ENCODE peak calls at places on chromosomes 6 and 20, in seven cellular contexts. One of them, this sample, is unnamed.
A peak's percentile ranks its signal among the peaks of the same experiment; 100 is the strongest.

GRCh38 chr20:62587757-62588402 is 54.4 kb upstream of the SLCO4A1 start:
- DNase-seq in BE2C: no peak
- DNase-seq in brain microvascular endothelial cell: no peak
- DNase-seq in NB4: peak; percentile 61
- DNase-seq in kidney tubule cell: no peak
- DNase-seq in stimulated activated CD4-positive, alpha-beta T cell treated with anti-CD3 and anti-CD28 coated beads, Interleukin-1b, Interleukin-23, amount 100 ng/mL, for 24 hours: no peak
- DNase-seq in T follicular helper cell: no peak
- DNase-seq in this sample: no peak

GRCh38 chr6:112503210-112503609 is 156.1 kb downstream of the RFPL4B start:
- DNase-seq in BE2C: no peak
- DNase-seq in T follicular helper cell: no peak
- DNase-seq in stimulated activated CD4-positive, alpha-beta T cell treated with anti-CD3 and anti-CD28 coated beads, Interleukin-1b, Interleukin-23, amount 100 ng/mL, for 24 hours: no peak
- DNase-seq in kidney tubule cell: no peak
- DNase-seq in brain microvascular endothelial cell: no peak
- DNase-seq in NB4: no peak
- DNase-seq in this sample: no peak

GRCh38 chr6:73109659-73110058 is 115.6 kb downstream of the KHDC1L start:
- DNase-seq in NB4: no peak
- DNase-seq in BE2C: no peak
- DNase-seq in stimulated activated CD4-positive, alpha-beta T cell treated with anti-CD3 and anti-CD28 coated beads, Interleukin-1b, Interleukin-23, amount 100 ng/mL, for 24 hours: no peak
- DNase-seq in T follicular helper cell: no peak
- DNase-seq in brain microvascular endothelial cell: no peak
- DNase-seq in kidney tubule cell: no peak
- DNase-seq in this sample: no peak

GRCh38 chr6:116492331-116493067 is 18.9 kb upstream of the CALHM5 start:
- DNase-seq in brain microvascular endothelial cell: no peak
- DNase-seq in T follicular helper cell: no peak
- DNase-seq in NB4: peak; percentile 88
- DNase-seq in stimulated activated CD4-positive, alpha-beta T cell treated with anti-CD3 and anti-CD28 coated beads, Interleukin-1b, Interleukin-23, amount 100 ng/mL, for 24 hours: no peak
- DNase-seq in kidney tubule cell: no peak
- DNase-seq in BE2C: no peak
- DNase-seq in this sample: no peak

GRCh38 chr20:33896509-33896908 is 85.4 kb downstream of the CHMP4B start:
- DNase-seq in kidney tubule cell: no peak
- DNase-seq in brain microvascular endothelial cell: peak; percentile 42
- DNase-seq in T follicular helper cell: no peak
- DNase-seq in BE2C: no peak
- DNase-seq in NB4: no peak
- DNase-seq in stimulated activated CD4-positive, alpha-beta T cell treated with anti-CD3 and anti-CD28 coated beads, Interleukin-1b, Interleukin-23, amount 100 ng/mL, for 24 hours: no peak
- DNase-seq in this sample: no peak

GRCh38 chr6:49541936-49542335 is 8.5 kb upstream of the C6orf141 start:
- DNase-seq in T follicular helper cell: no peak
- DNase-seq in brain microvascular endothelial cell: no peak
- DNase-seq in BE2C: no peak
- DNase-seq in stimulated activated CD4-positive, alpha-beta T cell treated with anti-CD3 and anti-CD28 coated beads, Interleukin-1b, Interleukin-23, amount 100 ng/mL, for 24 hours: no peak
- DNase-seq in kidney tubule cell: peak; percentile 6
- DNase-seq in NB4: no peak
- DNase-seq in this sample: no peak

GRCh38 chr6:167893416-167893815 is 66.7 kb downstream of the AFDN start:
- DNase-seq in stimulated activated CD4-positive, alpha-beta T cell treated with anti-CD3 and anti-CD28 coated beads, Interleukin-1b, Interleukin-23, amount 100 ng/mL, for 24 hours: no peak
- DNase-seq in T follicular helper cell: no peak
- DNase-seq in BE2C: no peak
- DNase-seq in kidney tubule cell: peak; percentile 81
- DNase-seq in brain microvascular endothelial cell: peak; percentile 66
- DNase-seq in NB4: no peak
- DNase-seq in this sample: no peak

GRCh38 chr6:155050311-155050710 is 55.2 kb downstream of the TIAM2 start:
- DNase-seq in BE2C: no peak
- DNase-seq in T follicular helper cell: no peak
- DNase-seq in NB4: no peak
- DNase-seq in brain microvascular endothelial cell: peak; percentile 48
- DNase-seq in kidney tubule cell: peak; percentile 80
- DNase-seq in stimulated activated CD4-positive, alpha-beta T cell treated with anti-CD3 and anti-CD28 coated beads, Interleukin-1b, Interleukin-23, amount 100 ng/mL, for 24 hours: no peak
- DNase-seq in this sample: no peak

GRCh38 chr20:41149679-41150131 is 12.4 kb downstream of the PLCG1 start:
- DNase-seq in brain microvascular endothelial cell: peak; percentile 17
- DNase-seq in stimulated activated CD4-positive, alpha-beta T cell treated with anti-CD3 and anti-CD28 coated beads, Interleukin-1b, Interleukin-23, amount 100 ng/mL, for 24 hours: no peak
- DNase-seq in NB4: peak; percentile 34
- DNase-seq in T follicular helper cell: no peak
- DNase-seq in kidney tubule cell: peak; percentile 88
- DNase-seq in BE2C: no peak
- DNase-seq in this sample: peak; percentile 59

GRCh38 chr6:5191722-5192121 is 69.0 kb downstream of the LYRM4 start:
- DNase-seq in BE2C: no peak
- DNase-seq in T follicular helper cell: no peak
- DNase-seq in kidney tubule cell: no peak
- DNase-seq in stimulated activated CD4-positive, alpha-beta T cell treated with anti-CD3 and anti-CD28 coated beads, Interleukin-1b, Interleukin-23, amount 100 ng/mL, for 24 hours: no peak
- DNase-seq in brain microvascular endothelial cell: no peak
- DNase-seq in NB4: no peak
- DNase-seq in this sample: no peak

GRCh38 chr6:107698146-107698545 is 126.0 kb downstream of the SCML4 start:
- DNase-seq in kidney tubule cell: peak; percentile 79
- DNase-seq in BE2C: no peak
- DNase-seq in stimulated activated CD4-positive, alpha-beta T cell treated with anti-CD3 and anti-CD28 coated beads, Interleukin-1b, Interleukin-23, amount 100 ng/mL, for 24 hours: no peak
- DNase-seq in T follicular helper cell: no peak
- DNase-seq in NB4: no peak
- DNase-seq in brain microvascular endothelial cell: peak; percentile 71
- DNase-seq in this sample: no peak

GRCh38 chr6:89970609-89971337 is 76.5 kb downstream of the GJA10 start:
- DNase-seq in brain microvascular endothelial cell: peak; percentile 29
- DNase-seq in NB4: peak; percentile 59
- DNase-seq in BE2C: peak; percentile 49
- DNase-seq in stimulated activated CD4-positive, alpha-beta T cell treated with anti-CD3 and anti-CD28 coated beads, Interleukin-1b, Interleukin-23, amount 100 ng/mL, for 24 hours: no peak
- DNase-seq in T follicular helper cell: no peak
- DNase-seq in kidney tubule cell: peak; percentile 90
- DNase-seq in this sample: peak; percentile 51

GRCh38 chr20:11260611-11261010 is 586.8 kb upstream of the JAG1 start:
- DNase-seq in brain microvascular endothelial cell: peak; percentile 63
- DNase-seq in kidney tubule cell: peak; percentile 33
- DNase-seq in BE2C: no peak
- DNase-seq in T follicular helper cell: no peak
- DNase-seq in stimulated activated CD4-positive, alpha-beta T cell treated with anti-CD3 and anti-CD28 coated beads, Interleukin-1b, Interleukin-23, amount 100 ng/mL, for 24 hours: no peak
- DNase-seq in NB4: no peak
- DNase-seq in this sample: no peak

GRCh38 chr6:112480551-112480950 is 133.4 kb downstream of the RFPL4B start:
- DNase-seq in T follicular helper cell: no peak
- DNase-seq in kidney tubule cell: peak; percentile 33
- DNase-seq in BE2C: no peak
- DNase-seq in stimulated activated CD4-positive, alpha-beta T cell treated with anti-CD3 and anti-CD28 coated beads, Interleukin-1b, Interleukin-23, amount 100 ng/mL, for 24 hours: no peak
- DNase-seq in NB4: no peak
- DNase-seq in brain microvascular endothelial cell: no peak
- DNase-seq in this sample: no peak

GRCh38 chr20:10352934-10353866 is 80.8 kb downstream of the MKKS start:
- DNase-seq in kidney tubule cell: peak; percentile 1
- DNase-seq in BE2C: no peak
- DNase-seq in NB4: no peak
- DNase-seq in T follicular helper cell: no peak
- DNase-seq in brain microvascular endothelial cell: no peak
- DNase-seq in stimulated activated CD4-positive, alpha-beta T cell treated with anti-CD3 and anti-CD28 coated beads, Interleukin-1b, Interleukin-23, amount 100 ng/mL, for 24 hours: no peak
- DNase-seq in this sample: no peak

GRCh38 chr6:10033223-10033829 is 381.5 kb downstream of the TFAP2A start:
- DNase-seq in kidney tubule cell: peak; percentile 85
- DNase-seq in stimulated activated CD4-positive, alpha-beta T cell treated with anti-CD3 and anti-CD28 coated beads, Interleukin-1b, Interleukin-23, amount 100 ng/mL, for 24 hours: no peak
- DNase-seq in BE2C: no peak
- DNase-seq in T follicular helper cell: no peak
- DNase-seq in NB4: peak; percentile 84
- DNase-seq in brain microvascular endothelial cell: no peak
- DNase-seq in this sample: no peak

GRCh38 chr6:52415917-52416628 is 4.1 kb upstream of the EFHC1 start:
- DNase-seq in BE2C: no peak
- DNase-seq in NB4: no peak
- DNase-seq in stimulated activated CD4-positive, alpha-beta T cell treated with anti-CD3 and anti-CD28 coated beads, Interleukin-1b, Interleukin-23, amount 100 ng/mL, for 24 hours: no peak
- DNase-seq in T follicular helper cell: no peak
- DNase-seq in kidney tubule cell: peak; percentile 25
- DNase-seq in brain microvascular endothelial cell: no peak
- DNase-seq in this sample: no peak